ENCODE peak calls at places on chromosomes 12 and 14, in six cellular contexts. Z, L, F, G, N and K are unnamed samples.

GRCh38 chr14:95877633-95878032 is 1.0 kb downstream of the TUNAR start:
- DNase-seq in Z (no peak), L (no peak), F (no peak), G (no peak), N (no peak), K (no peak)

GRCh38 chr12:42960087-42960527 is 370.6 kb upstream of the PRICKLE1 start:
- DNase-seq in Z (no peak), L (no peak), F (no peak), G (no peak), N (no peak), K (no peak)

GRCh38 chr12:121532503-121533390 is 48.1 kb downstream of the KDM2B start:
- DNase-seq in Z (no peak), L (no peak), F (no peak), G (peak; percentile 83), N (no peak), K (no peak)

GRCh38 chr12:132109741-132110140 is 34.4 kb downstream of the DDX51 start:
- DNase-seq in Z (no peak), L (no peak), F (no peak), G (no peak), N (no peak), K (no peak)

GRCh38 chr12:117091758-117092510 is 7.3 kb downstream of the TESC start:
- DNase-seq in Z (no peak), L (no peak), F (no peak), G (no peak), N (no peak), K (no peak)

GRCh38 chr14:74085047-74085637 is 386 bp downstream of the LIN52 start:
- DNase-seq in Z (no peak), L (no peak), F (peak; percentile 69), G (peak; percentile 36), N (no peak), K (peak; percentile 12)

GRCh38 chr14:21087294-21088091 is 11.0 kb downstream of the ZNF219 start:
- DNase-seq in Z (no peak), L (no peak), F (peak; percentile 78), G (peak; percentile 94), N (peak; percentile 66), K (no peak)

GRCh38 chr12:60489071-60489470 is 893.2 kb downstream of the SLC16A7 start:
- DNase-seq in Z (no peak), L (no peak), F (no peak), G (peak; percentile 4), N (no peak), K (no peak)

GRCh38 chr12:44812062-44812461 is 64.1 kb downstream of the NELL2 start:
- DNase-seq in Z (no peak), L (no peak), F (peak; percentile 59), G (no peak), N (no peak), K (no peak)

GRCh38 chr14:70884595-70885342 is 22.5 kb upstream of the PCNX1 start:
- DNase-seq in Z (no peak), L (no peak), F (peak; percentile 50), G (no peak), N (no peak), K (no peak)

GRCh38 chr12:21939435-21939834 is 1.8 kb downstream of the ABCC9 start:
- DNase-seq in Z (no peak), L (no peak), F (no peak), G (no peak), N (no peak), K (no peak)

GRCh38 chr12:21940549-21940948 is 677 bp downstream of the ABCC9 start:
- DNase-seq in Z (no peak), L (no peak), F (no peak), G (no peak), N (no peak), K (no peak)

GRCh38 chr12:21942377-21942703 is 1.1 kb upstream of the ABCC9 start:
- DNase-seq in Z (no peak), L (no peak), F (no peak), G (no peak), N (no peak), K (no peak)

GRCh38 chr12:21940972-21941521 is at the start of gene ABCC9:
- DNase-seq in Z (peak; percentile 28), L (peak; percentile 47), F (no peak), G (peak; percentile 11), N (peak; percentile 63), K (peak; percentile 21)

GRCh38 chr12:21941522-21942376 is 523 bp upstream of the ABCC9 start:
- DNase-seq in Z (no peak), L (no peak), F (no peak), G (peak; percentile 43), N (peak; percentile 56), K (no peak)
- TF ChIP-seq CTCF in Z (peak; percentile 19), L (no peak), F (no peak), G (peak; percentile 49), N (peak; percentile 34), K (no peak)

DNA sequence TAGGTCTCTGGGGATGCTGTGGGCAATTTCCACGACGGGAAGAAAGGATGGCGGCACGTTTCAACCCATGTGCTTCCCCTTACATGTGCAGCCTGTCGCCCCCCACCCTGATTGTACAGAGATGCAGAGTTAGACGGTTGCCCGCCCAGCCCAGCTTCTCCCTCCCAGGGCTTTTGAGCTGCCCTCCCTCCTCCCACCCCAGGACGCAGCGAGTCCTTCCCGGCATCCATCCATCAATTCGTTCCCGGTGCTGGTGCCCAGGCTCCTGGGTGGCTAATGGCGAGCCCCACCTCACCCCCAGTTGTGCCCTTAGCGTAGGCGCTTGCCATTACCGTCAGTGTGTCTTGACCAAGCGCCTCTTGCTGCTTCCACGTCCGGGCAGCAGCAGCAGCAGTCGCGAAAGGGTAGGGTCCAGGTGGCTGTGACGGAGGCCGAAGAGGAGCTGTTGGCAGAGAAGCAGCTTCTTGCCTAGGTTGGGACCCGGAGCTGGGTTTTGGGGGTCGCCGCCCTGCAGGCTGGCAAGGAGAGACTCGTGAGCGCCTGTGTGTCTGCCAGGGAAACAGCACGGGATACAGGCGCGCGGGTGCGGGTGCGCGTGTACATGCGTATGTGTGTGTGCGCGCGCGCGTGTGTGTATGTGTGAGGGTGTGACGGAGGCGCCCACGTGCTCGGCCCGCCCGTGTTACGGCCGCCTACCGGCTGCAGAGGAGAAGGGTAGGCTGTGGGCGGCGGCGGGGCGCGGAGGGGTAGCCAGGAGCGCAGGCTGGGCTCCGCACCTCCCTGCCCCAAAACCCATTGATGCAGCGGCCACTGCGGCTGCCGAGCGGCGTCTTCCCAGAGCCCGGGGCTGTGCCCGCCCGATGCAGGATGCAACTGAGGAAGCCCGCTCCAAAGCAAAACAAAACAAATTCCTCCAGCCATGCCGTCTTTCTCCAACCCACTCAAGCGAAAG is at the start of gene SLC6A15:
- DNase-seq in Z (no peak), L (peak; percentile 80), F (peak; percentile 38), G (peak; percentile 75), N (peak; percentile 80), K (peak; percentile 25)
- TF ChIP-seq CTCF in Z (no peak), L (peak; percentile 65), F (no peak), G (peak; percentile 36), N (peak; percentile 63), K (no peak)

GRCh38 chr14:24215495-24216344 is at the start of gene MDP1:
- DNase-seq in Z (peak; percentile 86), L (peak; percentile 74), F (peak; percentile 94), G (peak; percentile 86), N (peak; percentile 76), K (peak; percentile 91)

GRCh38 chr14:24213866-24214652 is 771 bp upstream of the CHMP4A start:
- DNase-seq in Z (no peak), L (no peak), F (no peak), G (no peak), N (no peak), K (no peak)

GRCh38 chr14:24211311-24211710 is 2.0 kb downstream of the CHMP4A start:
- DNase-seq in Z (no peak), L (no peak), F (no peak), G (no peak), N (no peak), K (no peak)

GRCh38 chr14:24216345-24216699 is 456 bp upstream of the MDP1 start:
- DNase-seq in Z (no peak), L (no peak), F (no peak), G (no peak), N (no peak), K (no peak)

GRCh38 chr14:24212924-24213865 is at the start of gene CHMP4A:
- DNase-seq in Z (peak; percentile 94), L (peak; percentile 94), F (peak; percentile 99), G (peak; percentile 98), N (peak; percentile 92), K (peak; percentile 97)
- TF ChIP-seq CTCF in Z (peak; percentile 30), L (no peak), F (no peak), G (peak; percentile 19), N (no peak), K (peak; percentile 8)

GRCh38 chr14:55115861-55116245 is 13.2 kb upstream of the LGALS3 start:
- DNase-seq in Z (no peak), L (no peak), F (no peak), G (no peak), N (no peak), K (no peak)

GRCh38 chr14:55114720-55115119 is 14.3 kb upstream of the LGALS3 start:
- DNase-seq in Z (no peak), L (no peak), F (no peak), G (no peak), N (no peak), K (no peak)

GRCh38 chr14:55116246-55117030 is 12.6 kb upstream of the LGALS3 start:
- DNase-seq in Z (peak; percentile 62), L (no peak), F (no peak), G (no peak), N (no peak), K (no peak)

GRCh38 chr14:55117816-55118441 is 11.1 kb upstream of the LGALS3 start:
- DNase-seq in Z (no peak), L (no peak), F (no peak), G (no peak), N (no peak), K (no peak)

GRCh38 chr14:55115433-55115832 is 13.6 kb upstream of the LGALS3 start:
- DNase-seq in Z (no peak), L (no peak), F (no peak), G (no peak), N (no peak), K (no peak)
- TF ChIP-seq CTCF in Z (no peak), L (no peak), F (no peak), G (no peak), N (no peak), K (no peak)

GRCh38 chr12:75622492-75622891 is 111.1 kb upstream of the KRR1 start:
- DNase-seq in Z (no peak), L (no peak), F (no peak), G (no peak), N (no peak), K (no peak)

GRCh38 chr12:75628916-75629315 is 117.5 kb upstream of the KRR1 start:
- DNase-seq in Z (peak; percentile 28), L (no peak), F (no peak), G (no peak), N (no peak), K (no peak)

GRCh38 chr12:75628511-75628910 is 117.1 kb upstream of the KRR1 start:
- DNase-seq in Z (no peak), L (no peak), F (no peak), G (no peak), N (no peak), K (no peak)

DNA sequence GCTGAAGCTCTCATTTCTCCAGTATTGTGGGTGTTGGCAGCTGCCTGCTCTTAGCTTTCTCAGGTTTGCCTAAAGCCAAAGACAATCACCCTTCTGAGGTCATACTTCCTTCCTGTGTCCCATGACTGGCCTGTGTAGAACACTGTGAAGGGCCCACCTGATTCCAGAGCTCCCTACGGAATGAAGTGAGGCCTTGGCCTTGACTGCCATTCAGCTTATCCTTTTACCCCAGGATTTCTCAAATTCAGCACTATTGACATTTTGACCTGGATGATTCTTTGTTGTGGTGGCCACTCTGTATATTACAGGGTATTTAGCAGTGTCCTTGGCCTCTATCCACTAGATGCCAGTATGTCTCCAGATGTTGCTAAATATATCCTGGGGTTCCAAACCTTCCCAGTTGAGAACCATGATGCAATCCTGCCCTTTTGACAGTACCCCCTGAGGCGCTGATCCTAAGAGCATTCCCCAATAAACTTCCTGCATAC is 112.3 kb upstream of the KRR1 start:
- DNase-seq in Z (no peak), L (no peak), F (no peak), G (peak; percentile 38), N (no peak), K (no peak)
- TF ChIP-seq CTCF in Z (no peak), L (no peak), F (no peak), G (peak; percentile 25), N (no peak), K (no peak)